ENCODE peak calls at places on chromosomes 2 and 18, in four cellular contexts. W, S, Q and J are unnamed samples.

GRCh38 chr2:20818820-20819219 is 4.1 kb downstream of the LDAH start:
- DNase-seq in W (no peak), S (no peak), Q (no peak), J (no peak)

GRCh38 chr2:189175869-189176431 is 3.6 kb downstream of the COL5A2 start:
- DNase-seq in W (no peak), S (no peak), Q (no peak), J (no peak)

GRCh38 chr18:21851327-21851961 is 110.9 kb downstream of the MIB1 start:
- DNase-seq in W (peak; percentile 11), S (no peak), Q (no peak), J (peak; percentile 32)

GRCh38 chr18:12305930-12306629 is 2.0 kb upstream of the TUBB6 start:
- DNase-seq in W (peak; percentile 20), S (no peak), Q (no peak), J (no peak)

GRCh38 chr2:145394181-145394580 is 874.3 kb upstream of the ZEB2 start:
- DNase-seq in W (no peak), S (no peak), Q (no peak), J (no peak)

GRCh38 chr2:169653636-169654035 is 40.6 kb downstream of the CFAP210 start:
- DNase-seq in W (no peak), S (no peak), Q (no peak), J (no peak)

GRCh38 chr2:10407841-10408648 is 40.1 kb downstream of the ODC1 start:
- DNase-seq in W (peak; percentile 34), S (peak; percentile 85), Q (peak; percentile 51), J (peak; percentile 43)

GRCh38 chr2:58851598-58851997 is 610.5 kb upstream of the FANCL start:
- DNase-seq in W (no peak), S (no peak), Q (no peak), J (no peak)

GRCh38 chr2:65607906-65608305 is 175.5 kb upstream of the SPRED2 start:
- DNase-seq in W (no peak), S (no peak), Q (no peak), J (no peak)

GRCh38 chr2:169900686-169901085 is 73.4 kb downstream of the UBR3 start:
- DNase-seq in W (peak; percentile 28), S (no peak), Q (no peak), J (no peak)

DNA sequence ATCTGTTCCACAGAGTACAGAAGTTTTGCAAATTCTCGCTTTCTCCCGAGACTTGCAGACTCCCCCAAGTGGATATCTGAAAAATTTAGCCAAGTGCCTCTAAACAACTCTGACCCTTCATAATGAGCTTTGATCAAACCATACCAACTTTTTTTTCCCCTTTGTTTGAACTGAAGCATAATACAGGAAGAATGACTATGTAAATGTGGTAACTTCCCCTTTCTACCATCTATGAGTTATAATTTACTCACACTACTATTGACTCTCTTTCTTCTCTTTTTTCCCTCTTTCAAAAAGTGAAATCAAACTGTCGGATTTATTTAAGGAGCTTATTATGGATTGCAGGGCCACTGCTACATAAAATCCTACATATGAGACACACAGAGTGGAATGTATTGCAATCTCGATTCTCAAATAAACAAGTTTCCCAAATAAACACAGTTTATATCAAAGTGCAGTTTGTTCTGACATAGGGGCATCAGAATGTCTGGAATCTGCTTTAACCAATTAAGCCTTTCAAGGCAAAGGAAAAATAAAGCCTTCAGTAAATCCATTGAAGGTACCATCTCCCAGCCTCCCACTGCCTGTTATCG is 1.4 kb upstream of the ZNF804A start:
- DNase-seq in W (peak; percentile 81), S (no peak), Q (no peak), J (peak; percentile 54)
- H3K4me3 ChIP-seq in W (peak overlapping the region; percentile 82), S (no peak overlapping the region), Q (peak overlapping the region; percentile 37), J (peak overlapping the region; percentile 73)

GRCh38 chr18:76350134-76351025 is 144.7 kb downstream of the ZNF516 start:
- DNase-seq in W (no peak), S (no peak), Q (no peak), J (no peak)

GRCh38 chr18:76349067-76349715 is 145.9 kb downstream of the ZNF516 start:
- DNase-seq in W (peak; percentile 67), S (peak; percentile 44), Q (no peak), J (peak; percentile 59)

GRCh38 chr18:76347341-76347740 is 147.7 kb downstream of the ZNF516 start:
- DNase-seq in W (no peak), S (no peak), Q (no peak), J (no peak)

GRCh38 chr18:76346490-76347130 is 148.4 kb downstream of the ZNF516 start:
- DNase-seq in W (no peak), S (no peak), Q (no peak), J (no peak)

DNA sequence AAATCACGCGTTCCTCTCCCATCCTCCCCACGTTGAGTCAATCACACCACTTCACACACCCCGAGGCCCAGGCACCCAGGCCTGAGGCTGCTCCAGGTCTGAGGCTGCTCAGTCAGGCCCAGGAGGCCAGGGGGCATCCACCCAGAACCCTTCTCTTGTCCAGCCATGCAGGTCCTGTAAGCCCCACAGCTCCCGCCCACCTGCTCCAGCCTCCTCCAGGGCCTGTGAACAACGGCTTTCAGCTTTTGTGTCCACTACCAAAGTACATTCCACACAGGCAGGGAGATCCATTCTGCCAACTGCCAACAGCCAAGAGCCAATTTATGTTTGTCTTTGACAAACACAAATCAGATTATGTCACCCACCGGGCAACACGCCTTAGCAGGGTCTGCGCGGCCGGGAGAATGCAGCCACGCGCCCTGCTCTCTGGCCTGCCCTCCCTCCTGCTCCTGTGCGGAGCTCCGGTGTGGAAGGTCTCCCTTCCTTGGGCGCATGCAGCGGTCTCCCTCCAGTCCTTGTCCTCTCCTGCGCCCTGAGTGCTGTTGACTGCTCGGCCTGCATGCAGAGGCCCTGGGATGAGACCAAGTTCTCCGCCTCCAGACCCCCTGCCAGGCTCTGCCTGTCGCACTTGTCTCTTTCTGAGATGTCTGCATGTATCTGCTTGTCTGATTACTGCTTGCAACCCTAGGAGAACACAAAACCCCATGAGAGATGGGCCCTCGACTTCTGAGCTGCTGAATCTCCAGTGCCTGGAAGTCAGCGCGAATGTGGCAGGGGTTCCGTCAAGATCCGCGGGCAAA is 146.6 kb downstream of the ZNF516 start:
- DNase-seq in W (no peak), S (no peak), Q (no peak), J (no peak)
- TF ChIP-seq FOS in W (no peak), S (no peak), Q (no peak), J (no peak)

DNA sequence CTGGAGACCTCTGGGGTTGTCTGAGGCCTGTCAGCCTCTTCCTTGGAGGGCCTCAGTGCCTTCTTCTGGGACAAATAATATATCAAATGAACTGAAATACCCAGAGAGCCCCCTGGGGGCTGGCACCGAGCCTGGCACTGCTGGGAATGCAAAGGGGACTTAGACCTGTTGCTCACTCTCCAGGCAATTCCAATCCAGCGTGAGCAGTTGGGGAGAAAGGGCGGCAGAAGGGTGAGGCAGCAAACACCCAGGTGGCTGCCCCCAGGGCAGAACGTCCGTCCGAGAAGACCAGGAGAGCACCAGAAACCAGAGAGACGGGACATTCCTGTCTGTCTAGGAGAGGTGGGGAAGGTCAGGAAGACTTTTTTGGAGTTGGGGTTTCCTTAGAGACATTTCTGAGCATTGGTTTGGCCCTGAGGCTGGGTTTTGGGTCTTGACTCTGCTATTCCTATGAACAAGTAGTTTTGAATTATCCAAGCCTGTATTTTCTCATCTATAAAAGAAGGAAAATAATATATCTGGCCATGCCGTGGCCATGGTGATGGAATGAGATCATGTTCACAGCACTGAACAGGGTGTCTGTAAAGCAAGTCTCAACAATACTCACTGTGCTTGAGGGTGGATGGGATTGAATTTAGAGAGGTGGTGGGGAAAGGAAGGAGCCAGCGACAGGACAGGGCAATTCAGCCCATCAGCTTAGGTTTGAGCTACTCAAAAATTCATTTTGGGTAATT is 44.3 kb upstream of the ZBTB7C start:
- DNase-seq in W (no peak), S (no peak), Q (no peak), J (no peak)
- H3K4me3 ChIP-seq in W (no peak overlapping the region), S (no peak overlapping the region), Q (no peak overlapping the region), J (no peak overlapping the region)

GRCh38 chr2:602571-603366 is 74.4 kb downstream of the TMEM18 start:
- DNase-seq in W (no peak), S (no peak), Q (no peak), J (no peak)
- TF ChIP-seq FOS in W (no peak), S (no peak), Q (no peak), J (no peak)

GRCh38 chr2:64447317-64448060 is 6.5 kb upstream of the LGALSL start:
- DNase-seq in W (no peak), S (no peak), Q (no peak), J (no peak)
- H3K4me3 ChIP-seq in W (no peak overlapping the region), S (no peak overlapping the region), Q (no peak overlapping the region), J (no peak overlapping the region)

DNA sequence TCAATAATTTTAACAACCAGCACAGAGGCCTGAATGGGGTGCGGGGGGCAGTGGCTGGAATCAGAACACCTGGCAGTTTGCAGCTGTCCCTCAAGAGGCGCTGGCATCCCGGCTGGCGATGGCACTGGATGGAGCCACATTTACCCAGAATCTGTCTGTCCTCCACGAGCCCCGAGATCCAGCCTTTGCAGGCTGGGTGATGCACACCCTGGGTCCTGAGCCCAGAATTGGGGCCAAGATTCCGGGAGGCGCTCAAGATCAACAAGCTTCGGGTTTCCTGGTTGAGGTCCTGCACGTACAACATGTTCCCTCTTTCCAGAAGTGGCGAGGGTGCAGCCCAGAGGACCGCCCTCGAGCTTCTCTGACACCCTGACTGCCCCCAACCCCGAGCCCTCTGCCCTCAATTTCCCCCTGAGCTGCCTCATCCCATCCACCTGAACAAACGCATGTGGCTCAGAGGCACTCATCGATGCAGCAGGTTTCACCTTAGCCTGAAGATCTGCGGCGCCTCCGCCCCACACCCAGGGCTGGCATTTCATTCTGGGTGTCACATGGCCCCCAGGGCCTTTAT is 97.6 kb downstream of the TFCP2L1 start:
- DNase-seq in W (no peak), S (no peak), Q (no peak), J (no peak)
- TF ChIP-seq FOS in W (no peak), S (no peak), Q (no peak), J (no peak)

DNA sequence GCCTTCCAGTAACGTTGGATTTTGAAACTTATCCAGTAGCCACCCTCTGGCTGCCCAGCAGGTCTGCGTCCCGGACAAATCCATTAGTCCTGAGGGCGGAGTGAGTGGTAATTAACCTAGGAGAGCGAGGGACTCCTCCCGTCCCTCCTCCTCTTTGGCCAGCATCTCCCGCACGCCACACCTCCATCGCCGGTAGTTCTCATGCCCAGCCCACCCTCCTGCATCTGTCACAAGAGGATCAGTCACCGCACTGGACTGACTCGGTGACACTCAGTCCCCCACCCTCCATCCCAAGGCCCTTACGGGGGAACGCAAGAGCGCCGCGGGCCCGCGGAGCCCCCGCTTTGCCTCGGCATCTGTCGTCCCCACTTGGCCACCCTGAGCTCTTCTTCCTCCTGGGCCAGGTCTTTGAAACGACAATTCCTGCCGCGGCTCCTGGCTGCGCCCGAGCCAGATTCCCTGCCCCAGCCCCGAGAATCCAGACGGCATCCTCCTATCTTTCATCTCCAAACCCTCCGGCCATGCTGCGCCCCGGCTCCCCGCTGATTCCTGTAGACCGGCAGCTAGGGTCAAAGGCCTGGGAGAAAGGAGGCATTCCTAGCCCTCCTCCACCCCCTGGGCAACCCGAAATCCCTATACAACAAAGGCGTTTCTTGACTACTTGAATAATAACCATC is 77.5 kb downstream of the EIF2AK3 start:
- DNase-seq in W (no peak), S (no peak), Q (no peak), J (no peak)
- H3K4me3 ChIP-seq in W (no peak overlapping the region), S (no peak overlapping the region), Q (no peak overlapping the region), J (no peak overlapping the region)

GRCh38 chr18:48799724-48800315 is 150.9 kb downstream of the SMAD7 start:
- DNase-seq in W (no peak), S (no peak), Q (no peak), J (no peak)

GRCh38 chr18:48796491-48797205 is 154.1 kb downstream of the SMAD7 start:
- DNase-seq in W (no peak), S (no peak), Q (no peak), J (no peak)

GRCh38 chr18:48800479-48800876 is 150.3 kb downstream of the SMAD7 start:
- DNase-seq in W (no peak), S (no peak), Q (no peak), J (no peak)

GRCh38 chr18:48797841-48798255 is 152.9 kb downstream of the SMAD7 start:
- DNase-seq in W (no peak), S (no peak), Q (no peak), J (no peak)

GRCh38 chr18:48798334-48799197 is 152.2 kb downstream of the SMAD7 start:
- DNase-seq in W (no peak), S (no peak), Q (no peak), J (no peak)
- TF ChIP-seq FOS in W (no peak), S (no peak), Q (no peak), J (no peak)